ENCODE peak calls at places on chromosomes 6 and 20, in four cellular contexts. J is hepatocyte, A is fibroblast of villous mesenchyme, W is fibroblast of the aortic adventitia. C is an unnamed sample.

GRCh38 chr6:125310994-125311649 is 9.4 kb upstream of the HDDC2 start:
- DNase-seq in J (peak; percentile 82), A (peak; percentile 66), W (peak; percentile 84), C (peak; percentile 63)

GRCh38 chr6:69791065-69791471 is 5.7 kb downstream of the LMBRD1 start:
- DNase-seq in J (peak; percentile 27), A (no peak), W (no peak), C (no peak)

GRCh38 chr20:51995551-51995951 is 193.2 kb upstream of the SALL4 start:
- DNase-seq in J (no peak), A (no peak), W (peak; percentile 12), C (peak; percentile 74)

GRCh38 chr20:62119591-62120364 is 2.5 kb upstream of the LSM14B start:
- DNase-seq in J (peak; percentile 78), A (no peak), W (no peak), C (no peak)

GRCh38 chr20:31972481-31973386 is 4.8 kb downstream of the XKR7 start:
- DNase-seq in J (no peak), A (no peak), W (no peak), C (peak; percentile 3)

GRCh38 chr6:132736239-132736638 is 21.5 kb downstream of the VNN2 start:
- DNase-seq in J (no peak), A (no peak), W (no peak), C (no peak)

GRCh38 chr6:34027445-34027936 is 118.4 kb downstream of the GRM4 start:
- DNase-seq in J (peak; percentile 64), A (peak; percentile 22), W (peak; percentile 22), C (peak; percentile 28)

GRCh38 chr20:6709865-6710595 is 57.5 kb upstream of the BMP2 start:
- DNase-seq in J (peak; percentile 54), A (no peak), W (peak; percentile 10), C (no peak)

GRCh38 chr6:143634486-143634885 is 43.3 kb upstream of the PHACTR2 start:
- DNase-seq in J (no peak), A (no peak), W (no peak), C (peak; percentile 28)

GRCh38 chr20:18679020-18679419 is 91.2 kb downstream of the DTD1 start:
- DNase-seq in J (no peak), A (peak; percentile 7), W (peak; percentile 21), C (peak; percentile 31)

GRCh38 chr6:71383891-71384489 is 95.4 kb downstream of the OGFRL1 start:
- DNase-seq in J (peak; percentile 64), A (peak; percentile 72), W (peak; percentile 86), C (peak; percentile 64)

GRCh38 chr6:134288538-134289203 is 29.2 kb downstream of the SGK1 start:
- DNase-seq in J (peak; percentile 15), A (peak; percentile 97), W (peak; percentile 89), C (peak; percentile 96)

DNA sequence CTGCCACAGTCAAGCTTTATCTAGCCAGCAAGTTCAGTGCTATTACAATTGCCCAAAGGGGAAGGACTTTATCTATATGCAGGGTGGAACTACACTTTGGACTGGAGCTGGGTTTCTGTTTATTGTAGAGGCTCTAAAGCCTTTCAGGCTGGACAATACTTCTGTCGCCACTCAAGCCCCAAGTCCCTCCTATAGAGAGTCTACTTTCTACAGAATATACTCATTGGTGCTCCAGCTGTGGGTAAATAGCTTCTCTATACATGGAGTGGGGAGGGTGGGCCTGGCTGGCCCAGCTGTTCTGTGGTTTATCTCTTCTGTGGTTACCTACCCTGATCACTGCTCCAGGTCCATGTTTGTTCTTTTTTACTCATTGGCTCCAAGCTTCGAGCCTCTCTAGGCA is 151.8 kb upstream of the MYLIP start:
- DNase-seq in J (peak; percentile 30), A (no peak), W (no peak), C (no peak)
- TF ChIP-seq CTCF in J (no peak), A (no peak), W (no peak), C (no peak)

GRCh38 chr6:20205722-20206154 is 6.5 kb downstream of the MBOAT1 start:
- DNase-seq in J (no peak), A (peak; percentile 46), W (no peak), C (no peak)

GRCh38 chr6:20208687-20209378 is 3.4 kb downstream of the MBOAT1 start:
- DNase-seq in J (no peak), A (peak; percentile 40), W (peak; percentile 22), C (no peak)

GRCh38 chr6:20203561-20204528 is 8.4 kb downstream of the MBOAT1 start:
- DNase-seq in J (peak; percentile 30), A (peak; percentile 47), W (no peak), C (no peak)

GRCh38 chr6:20210158-20210557 is 2.1 kb downstream of the MBOAT1 start:
- DNase-seq in J (no peak), A (no peak), W (no peak), C (no peak)

DNA sequence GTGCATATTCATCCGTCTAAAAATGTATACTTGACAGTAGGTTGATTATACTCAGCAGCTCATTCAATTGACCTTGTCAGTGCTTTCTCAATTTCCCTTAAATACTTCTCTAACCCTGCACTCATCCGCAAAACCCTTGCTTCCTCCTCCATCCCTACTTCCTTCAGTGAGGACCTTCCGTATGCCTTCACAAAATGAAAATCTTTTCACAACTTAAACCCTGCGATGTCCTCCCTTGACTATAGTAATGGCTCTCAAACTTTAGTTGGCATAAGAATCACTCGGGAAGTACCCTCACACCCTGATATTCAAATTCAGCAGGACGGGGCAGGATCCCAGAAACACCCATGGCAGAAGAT is 5.2 kb downstream of the MBOAT1 start:
- DNase-seq in J (no peak), A (no peak), W (no peak), C (no peak)
- H3K4me3 ChIP-seq in J (no peak overlapping the region), A (no peak overlapping the region), W (no peak overlapping the region), C (no peak overlapping the region)

GRCh38 chr6:153081914-153082313 is 49.2 kb downstream of the RGS17 start:
- DNase-seq in J (no peak), A (no peak), W (no peak), C (no peak)
- TF ChIP-seq CTCF in J (no peak), A (no peak), W (no peak), C (no peak)

GRCh38 chr6:43060755-43061633 is 1.6 kb downstream of the KLC4 start:
- DNase-seq in J (no peak), A (no peak), W (no peak), C (no peak)
- H3K4me3 ChIP-seq in J (peak overlapping the region; percentile 57), A (peak overlapping the region; percentile 99), W (peak overlapping the region; percentile 83), C (peak overlapping the region; percentile 99)

DNA sequence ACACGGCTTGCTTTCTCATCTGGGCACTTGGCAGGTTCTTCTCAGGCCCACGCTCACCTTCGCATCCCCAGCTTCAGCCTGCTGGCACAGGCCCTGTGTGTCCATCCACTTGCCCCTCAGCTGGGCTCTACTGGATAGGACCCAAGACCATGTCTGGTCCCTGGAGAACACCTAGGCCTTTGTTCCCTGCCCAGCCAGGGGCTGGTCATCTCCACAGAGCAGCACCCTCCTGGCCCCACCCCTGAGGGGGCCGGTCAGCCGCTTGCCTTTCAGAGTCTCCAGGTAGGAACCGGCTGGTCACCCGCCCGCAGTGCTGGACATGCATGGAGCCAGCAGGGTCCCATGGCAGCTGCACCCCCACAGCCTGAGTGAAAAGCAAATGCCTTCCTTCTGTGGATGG is 191.2 kb downstream of the SYNDIG1 start:
- DNase-seq in J (no peak), A (no peak), W (no peak), C (no peak)
- TF ChIP-seq CTCF in J (no peak), A (no peak), W (no peak), C (no peak)

GRCh38 chr20:56924976-56925695 is 296.0 kb downstream of the TFAP2C start:
- DNase-seq in J (peak; percentile 29), A (no peak), W (no peak), C (no peak)
- H3K4me3 ChIP-seq in J (peak overlapping the region; percentile 30), A (no peak overlapping the region), W (no peak overlapping the region), C (peak overlapping the region; percentile 9)

DNA sequence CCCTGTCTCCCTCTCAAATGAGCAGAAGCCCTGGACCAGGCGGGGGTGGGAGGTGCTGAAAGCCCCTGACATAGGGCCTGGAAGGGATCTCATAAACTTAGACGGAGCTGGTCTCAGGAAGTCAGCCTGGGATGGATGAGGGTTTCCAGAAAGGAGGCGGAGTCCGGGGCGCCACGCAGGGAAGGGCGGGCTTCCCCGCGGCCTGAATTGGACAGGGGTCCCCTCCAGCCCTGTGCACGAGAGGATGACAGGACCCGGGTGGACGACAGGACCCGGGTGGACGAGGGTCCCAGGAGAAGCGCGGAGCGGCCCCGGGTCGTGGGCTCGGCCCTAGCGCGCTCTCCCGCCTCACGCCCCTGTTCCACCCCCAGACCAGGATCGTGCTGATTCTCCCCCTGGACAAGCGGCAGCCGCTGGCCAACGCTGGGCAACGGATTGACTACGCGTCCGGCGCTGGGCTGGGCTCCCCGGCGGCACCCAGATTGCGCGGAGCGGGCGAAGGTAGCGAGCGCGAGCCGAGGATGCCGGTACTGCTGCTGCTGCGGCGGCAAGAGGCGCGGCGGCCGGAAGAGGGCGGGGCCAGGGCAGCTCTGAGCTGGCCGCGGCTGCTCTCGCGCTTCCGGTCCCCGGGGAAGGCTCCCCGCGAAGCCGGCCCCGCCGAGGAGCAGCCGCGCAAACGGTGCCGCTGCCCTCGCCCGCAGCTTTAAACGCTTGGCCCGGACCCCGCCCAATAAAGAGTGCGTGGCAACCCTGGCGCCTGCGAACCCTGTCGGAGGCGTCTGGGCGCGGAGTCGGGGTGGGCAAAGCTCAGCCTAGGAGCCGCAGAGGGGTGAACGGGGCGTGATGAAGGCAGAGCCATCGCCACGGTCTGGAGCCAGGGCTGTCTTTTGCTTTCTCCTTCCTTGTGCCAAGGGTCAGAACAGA is 1.3 kb downstream of the C20orf144 start:
- DNase-seq in J (peak; percentile 96), A (peak; percentile 72), W (peak; percentile 48), C (peak; percentile 71)
- TF ChIP-seq CTCF in J (no peak), A (no peak), W (no peak), C (no peak)

GRCh38 chr6:138485586-138486248 is 13.6 kb downstream of the NHSL1 start:
- DNase-seq in J (no peak), A (no peak), W (no peak), C (peak; percentile 8)

GRCh38 chr6:138483911-138484731 is 15.2 kb downstream of the NHSL1 start:
- DNase-seq in J (no peak), A (no peak), W (no peak), C (no peak)

GRCh38 chr6:138487122-138487604 is 12.1 kb downstream of the NHSL1 start:
- DNase-seq in J (peak; percentile 54), A (no peak), W (no peak), C (no peak)

GRCh38 chr6:138486249-138487121 is 12.8 kb downstream of the NHSL1 start:
- DNase-seq in J (no peak), A (no peak), W (no peak), C (no peak)

GRCh38 chr6:138485005-138485545 is 14.2 kb downstream of the NHSL1 start:
- DNase-seq in J (no peak), A (peak; percentile 3), W (peak; percentile 36), C (peak; percentile 9)
- H3K4me3 ChIP-seq in J (no peak overlapping the region), A (no peak overlapping the region), W (peak overlapping the region; percentile 13), C (peak overlapping the region; percentile 26)

C was measured in AG10803.